ENCODE peak calls at places on chromosomes 6 and 20, in eight cellular contexts. H is cardiac muscle cell, L is neural progenitor cell, C is progenitor cell of endocrine pancreas, V is nephron progenitor cell, T is heart right ventricle, E is bronchial epithelial cell, M is A549. N is an unnamed sample.

GRCh38 chr6:9606435-9607134 is 808.3 kb downstream of the TFAP2A start:
- DNase-seq in C (no peak), L (peak), T (no peak), E (no peak), V (peak), H (no peak), M (no peak), N (no peak)

GRCh38 chr6:93036835-93037234 is 382.5 kb downstream of the EPHA7 start:
- DNase-seq in C (no peak), L (peak), M (peak), E (peak), H (peak), T (no peak), V (no peak), N (no peak)

GRCh38 chr6:43828711-43829110 is 58.7 kb downstream of the VEGFA start:
- DNase-seq in V (no peak), T (no peak), E (peak), M (no peak), H (peak), L (peak), C (no peak), N (no peak)

GRCh38 chr20:62624325-62624690 is 18.0 kb upstream of the SLCO4A1 start:
- DNase-seq in M (no peak), H (no peak), T (no peak), E (no peak), C (no peak), L (no peak), V (no peak), N (no peak)

GRCh38 chr6:32785781-32786533 is 22.6 kb upstream of the HLA-DQB2 start:
- DNase-seq in E (peak), C (no peak), M (peak), T (peak), V (peak), H (peak), L (peak), N (no peak)

GRCh38 chr6:150301871-150302800 is 66.7 kb upstream of the IYD start:
- DNase-seq in C (no peak), H (no peak), T (no peak), E (peak), M (peak), L (no peak), V (no peak), N (no peak)

GRCh38 chr20:23159923-23160445 is 73.9 kb upstream of the CD93 start:
- DNase-seq in H (no peak), C (no peak), T (no peak), L (no peak), M (no peak), E (no peak), V (no peak), N (no peak)

GRCh38 chr6:102327697-102328227 is 934.3 kb downstream of the GRIK2 start:
- DNase-seq in V (no peak), H (no peak), L (no peak), E (peak), M (no peak), T (no peak), C (no peak), N (no peak)

GRCh38 chr6:148445620-148446019 is 103.0 kb downstream of the SASH1 start:
- DNase-seq in V (no peak), T (no peak), M (no peak), H (no peak), L (no peak), C (no peak), E (peak), N (no peak)

GRCh38 chr20:13817342-13817741 is 32.5 kb downstream of the NDUFAF5 start:
- DNase-seq in V (no peak), T (no peak), M (no peak), H (no peak), L (no peak), E (peak), C (no peak), N (no peak)

GRCh38 chr20:21607971-21608735 is 94.3 kb upstream of the NKX2-2 start:
- DNase-seq in E (no peak), C (no peak), T (no peak), M (no peak), H (no peak), V (no peak), L (no peak), N (no peak)

GRCh38 chr6:108544586-108544985 is 16.1 kb upstream of the FOXO3 start:
- DNase-seq in C (no peak), V (no peak), H (no peak), T (no peak), M (no peak), E (no peak), L (no peak), N (no peak)

GRCh38 chr6:27205375-27206278 is 41.9 kb upstream of the PRSS16 start:
- DNase-seq in C (no peak), H (peak), T (no peak), M (no peak), E (no peak), V (peak), L (peak), N (no peak)

GRCh38 chr6:169782966-169783760 is 31.7 kb downstream of the ERMARD start:
- DNase-seq in H (no peak), V (no peak), M (no peak), T (no peak), E (peak), L (no peak), C (no peak), N (peak)

GRCh38 chr20:24938498-24938897 is 10.6 kb upstream of the CST7 start:
- DNase-seq in H (no peak), M (no peak), T (no peak), E (no peak), L (no peak), C (no peak), V (no peak), N (no peak)

GRCh38 chr6:33716890-33717632 is 5.6 kb upstream of the UQCC2 start:
- DNase-seq in M (no peak), H (no peak), L (no peak), C (no peak), T (no peak), E (peak), V (no peak), N (no peak)

GRCh38 chr20:59645316-59645715 is 41.0 kb downstream of the PHACTR3 start:
- DNase-seq in H (no peak), E (no peak), C (no peak), T (no peak), V (no peak), L (no peak), M (no peak), N (no peak)

GRCh38 chr6:88650029-88650619 is 313.3 kb downstream of the RNGTT start:
- DNase-seq in H (no peak), E (no peak), V (no peak), T (no peak), M (no peak), C (no peak), L (no peak), N (no peak)

GRCh38 chr20:32674362-32674789 is 635 bp upstream of the C20orf203 start:
- DNase-seq in E (peak), T (no peak), C (no peak), H (peak), M (peak), L (peak), V (peak), N (no peak)

GRCh38 chr6:169890049-169890448 is 138.6 kb downstream of the ERMARD start:
- DNase-seq in E (no peak), T (no peak), C (no peak), L (no peak), V (peak), M (no peak), H (no peak), N (no peak)

GRCh38 chr6:8839626-8840025 is 404.3 kb upstream of the SLC35B3 start:
- DNase-seq in C (no peak), V (no peak), E (peak), H (no peak), L (no peak), M (no peak), T (no peak), N (no peak)

GRCh38 chr20:33945391-33946079 is 48.2 kb upstream of the RALY start:
- DNase-seq in E (peak), M (peak), L (no peak), T (no peak), H (no peak), V (no peak), C (no peak), N (no peak)

DNA sequence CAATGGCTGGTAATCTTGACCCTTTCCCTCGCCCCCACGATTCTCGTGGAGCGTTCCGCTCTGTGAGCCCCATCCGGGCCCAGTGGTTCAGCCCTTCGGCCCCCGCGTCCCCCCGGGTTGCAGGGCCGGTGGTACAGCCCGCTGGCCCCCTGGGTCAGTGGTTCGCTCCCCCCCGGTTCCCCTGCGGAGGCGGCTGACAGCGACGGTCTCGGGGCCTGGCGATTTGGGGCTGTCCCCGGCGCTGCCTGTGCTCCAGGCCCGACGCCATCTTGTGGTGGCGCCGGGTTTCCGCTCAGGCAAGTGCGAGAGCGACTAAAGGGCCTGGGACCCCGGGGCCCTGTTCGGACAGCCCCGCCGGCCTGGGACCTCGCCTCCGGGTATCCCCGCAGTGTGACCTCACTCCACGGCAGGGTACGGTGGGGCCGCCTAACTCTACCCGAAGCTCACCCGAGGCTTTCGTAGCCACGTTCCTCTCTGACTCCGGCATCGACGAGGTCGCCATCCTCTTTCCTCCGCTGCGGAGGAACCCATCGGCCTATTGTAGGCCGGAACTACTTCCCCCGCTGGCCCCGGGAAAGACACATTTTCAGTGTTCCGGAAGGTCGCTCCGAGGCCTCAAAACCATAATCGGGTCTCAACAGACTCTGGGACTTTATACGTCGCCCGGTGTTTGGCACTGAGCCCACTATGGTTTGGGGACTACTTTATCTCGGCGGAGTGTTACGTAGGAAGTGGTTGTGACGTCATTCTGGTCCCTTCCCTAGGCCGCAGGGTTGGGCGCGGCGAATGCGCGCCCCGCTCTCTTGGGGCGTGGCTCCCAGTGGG is at the start of gene ZNF335:
- DNase-seq in H (peak), E (peak), L (peak), T (peak), V (peak), C (peak), M (peak), N (peak)
- TF ChIP-seq CTCF in H (peak), E (peak), L (peak), T (peak), V (no peak), C (peak), M (no peak), N (peak)

DNA sequence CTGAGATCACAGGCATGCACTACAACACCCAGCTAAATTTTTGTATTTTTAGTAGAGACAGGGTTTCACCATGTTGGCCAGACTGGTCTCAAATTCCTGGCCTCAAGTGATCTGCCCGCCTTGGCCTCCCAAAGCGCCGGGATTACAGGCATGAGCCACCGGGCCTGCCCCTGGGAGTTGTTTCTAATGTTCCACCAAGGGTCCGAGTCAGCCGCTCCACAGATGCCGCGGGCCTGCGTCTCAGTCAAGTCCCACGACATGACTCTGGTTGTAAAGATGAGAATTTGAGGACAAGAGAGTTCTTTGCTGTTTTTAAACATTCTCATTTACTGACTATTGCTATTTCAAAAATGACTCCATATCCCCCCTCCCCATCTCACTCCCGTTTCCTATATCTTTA is 30.8 kb downstream of the BNIP5 start:
- DNase-seq in V (no peak), T (no peak), H (no peak), M (no peak), L (no peak), E (no peak), C (no peak), N (no peak)
- TF ChIP-seq CTCF in V (no peak), T (no peak), H (no peak), M (no peak), L (no peak), E (no peak), C (no peak), N (no peak)

GRCh38 chr6:165848099-165848461 is 185.0 kb upstream of the PDE10A start:
- DNase-seq in C (no peak), M (no peak), L (no peak), H (no peak), T (no peak), E (no peak), V (no peak), N (no peak)
- TF ChIP-seq CTCF in C (peak), M (no peak), L (peak), H (peak), T (no peak), E (no peak), V (peak), N (no peak)

GRCh38 chr20:49344140-49344539 is 66.3 kb upstream of the ZNFX1 start:
- DNase-seq in L (no peak), V (no peak), M (no peak), T (no peak), E (no peak), C (no peak), H (no peak), N (no peak)

GRCh38 chr20:49345538-49345937 is 67.7 kb upstream of the ZNFX1 start:
- DNase-seq in M (peak), V (no peak), E (no peak), L (no peak), H (no peak), C (no peak), T (no peak), N (peak)

GRCh38 chr20:49344975-49345374 is 67.1 kb upstream of the ZNFX1 start:
- DNase-seq in T (peak), L (no peak), H (no peak), V (no peak), E (peak), C (no peak), M (peak), N (peak)

GRCh38 chr20:49340161-49340966 is 62.5 kb upstream of the ZNFX1 start:
- DNase-seq in V (no peak), L (no peak), M (no peak), C (no peak), H (no peak), E (no peak), T (no peak), N (no peak)

DNA sequence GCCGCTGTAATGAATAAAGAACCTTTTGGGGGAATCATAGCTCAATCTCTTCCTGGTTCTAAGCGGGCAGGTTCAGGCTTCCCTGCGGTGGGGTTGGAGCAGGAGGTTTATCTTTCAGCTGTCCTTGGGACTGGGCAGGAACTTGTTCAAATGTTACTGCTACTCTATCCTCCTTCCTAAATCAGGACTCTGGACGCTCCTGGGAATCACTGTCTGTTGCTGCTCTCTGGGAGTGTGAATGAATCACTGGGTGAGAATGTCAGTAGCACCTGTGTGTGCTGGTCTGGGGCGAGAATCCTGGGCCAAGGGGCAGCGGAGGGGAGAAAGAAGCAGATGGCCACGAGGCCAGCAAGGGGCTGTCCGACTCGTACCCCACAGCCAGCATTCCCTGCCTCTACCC is 65.4 kb upstream of the ZNFX1 start:
- DNase-seq in C (no peak), H (no peak), L (no peak), T (no peak), M (peak), V (no peak), E (no peak), N (no peak)
- TF ChIP-seq CTCF in C (no peak), H (no peak), L (no peak), T (no peak), M (no peak), V (no peak), E (no peak), N (no peak)

N was measured in suprapubic skin.